ENCODE peak calls at places on chromosomes 3 and 15, in five cellular contexts. G is neuronal stem cell, K is H1, M is trophoblast cell, T is mesenchymal stem cell. J is an unnamed sample.

GRCh38 chr3:121481116-121481895 is 64.5 kb downstream of the POLQ start:
- DNase-seq in T (peak), M (no peak), K (no peak), G (no peak), J (no peak)

GRCh38 chr15:30992073-30992363 is 590 bp upstream of the MTMR10 start:
- DNase-seq in M (peak), G (no peak), T (no peak), K (no peak), J (no peak)

GRCh38 chr3:72791132-72791531 is 57.1 kb downstream of the SHQ1 start:
- DNase-seq in M (no peak), T (no peak), G (no peak), K (no peak), J (no peak)

GRCh38 chr3:136840252-136840651 is 21.3 kb downstream of the SLC35G2 start:
- DNase-seq in G (no peak), T (no peak), K (no peak), M (no peak), J (no peak)

GRCh38 chr3:65919841-65920240 is 118.9 kb downstream of the MAGI1 start:
- DNase-seq in K (no peak), M (no peak), G (no peak), T (peak), J (no peak)

GRCh38 chr3:197482001-197482400 is 73.8 kb downstream of the BDH1 start:
- DNase-seq in T (peak), G (no peak), M (no peak), K (no peak), J (no peak)

GRCh38 chr3:19147905-19148767 is at the start of gene KCNH8:
- DNase-seq in T (no peak), M (no peak), G (peak), K (peak), J (peak)

GRCh38 chr3:128215290-128215689 is 62.0 kb downstream of the EEFSEC start:
- DNase-seq in K (no peak), T (no peak), G (no peak), M (no peak), J (no peak)

GRCh38 chr3:62558549-62559112 is 185.3 kb upstream of the FEZF2 start:
- DNase-seq in M (peak), T (peak), K (peak), G (peak), J (peak)

GRCh38 chr15:78093242-78094020 is 1.1 kb downstream of the SH2D7 start:
- DNase-seq in K (no peak), G (no peak), T (peak), M (no peak), J (no peak)

GRCh38 chr15:95169701-95170459 is 938.5 kb downstream of the MCTP2 start:
- DNase-seq in G (no peak), K (no peak), M (no peak), T (no peak), J (no peak)

GRCh38 chr15:22267761-22268160 is 187.4 kb downstream of the OR4M2 start:
- DNase-seq in T (no peak), G (no peak), K (no peak), M (no peak), J (no peak)

GRCh38 chr15:75776075-75776443 is 63.4 kb upstream of the CSPG4 start:
- DNase-seq in K (no peak), M (no peak), T (peak), G (no peak), J (no peak)

GRCh38 chr3:187677604-187678003 is 7.4 kb upstream of the SST start:
- DNase-seq in M (no peak), T (no peak), K (no peak), G (no peak), J (no peak)

GRCh38 chr3:140093742-140094141 is 158.8 kb downstream of the CLSTN2 start:
- DNase-seq in M (no peak), T (no peak), G (no peak), K (no peak), J (no peak)

GRCh38 chr15:72728821-72729220 is 42.8 kb downstream of the BBS4 start:
- DNase-seq in K (no peak), T (no peak), G (no peak), M (no peak), J (no peak)

GRCh38 chr3:127908202-127908601 is 6.8 kb upstream of the KBTBD12 start:
- DNase-seq in M (no peak), T (no peak), G (no peak), K (no peak), J (no peak)

GRCh38 chr15:81295466-81296145 is 28.3 kb downstream of the STARD5 start:
- DNase-seq in G (no peak), T (no peak), K (no peak), M (no peak), J (no peak)

GRCh38 chr3:197597335-197597734 is 41.6 kb upstream of the BDH1 start:
- DNase-seq in M (no peak), K (no peak), T (no peak), G (no peak), J (no peak)

GRCh38 chr15:84079885-84080777 is 155.4 kb upstream of the GOLGA6L4 start:
- DNase-seq in K (peak), G (peak), T (peak), M (no peak), J (peak)

GRCh38 chr3:194397757-194398312 is 1.2 kb downstream of the GP5 start:
- DNase-seq in G (no peak), M (no peak), K (no peak), T (no peak), J (peak)

GRCh38 chr3:153379516-153379915 is 217.5 kb downstream of the RAP2B start:
- DNase-seq in T (no peak), G (no peak), K (no peak), M (no peak), J (no peak)

GRCh38 chr3:17672506-17672905 is 69.9 kb downstream of the TBC1D5 start:
- DNase-seq in G (no peak), K (no peak), M (no peak), T (no peak), J (no peak)

GRCh38 chr3:185631508-185632206 is 45.6 kb downstream of the SENP2 start:
- DNase-seq in T (peak), M (no peak), G (no peak), K (no peak), J (no peak)

GRCh38 chr3:38117163-38117716 is 19.7 kb downstream of the ACAA1 start:
- DNase-seq in G (no peak), T (no peak), M (no peak), K (no peak), J (no peak)

DNA sequence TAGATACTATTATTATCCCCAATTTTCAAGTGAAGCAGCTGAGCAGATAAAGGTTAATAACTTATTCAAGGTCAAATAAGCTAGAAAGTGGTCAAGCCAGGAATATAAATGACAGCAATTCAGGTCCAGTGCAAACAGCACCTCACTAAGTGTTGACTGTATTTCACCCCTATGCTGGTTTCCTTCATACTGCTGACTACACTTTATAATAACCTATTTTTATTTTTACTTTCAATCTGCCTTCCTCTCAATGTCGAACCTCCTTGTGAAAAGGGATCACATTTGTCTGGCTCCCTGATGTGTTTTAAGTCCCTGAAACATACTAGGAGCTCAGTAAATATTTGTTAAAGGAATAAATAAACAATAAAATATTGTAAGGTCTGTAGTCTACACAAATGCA is 146.1 kb downstream of the NAALADL2 start:
- DNase-seq in K (no peak), G (no peak), M (no peak), T (peak), J (no peak)
- H2BK12ac ChIP-seq in K (no peak), G (no peak), M (no peak), T (no peak), J (no peak)

DNA sequence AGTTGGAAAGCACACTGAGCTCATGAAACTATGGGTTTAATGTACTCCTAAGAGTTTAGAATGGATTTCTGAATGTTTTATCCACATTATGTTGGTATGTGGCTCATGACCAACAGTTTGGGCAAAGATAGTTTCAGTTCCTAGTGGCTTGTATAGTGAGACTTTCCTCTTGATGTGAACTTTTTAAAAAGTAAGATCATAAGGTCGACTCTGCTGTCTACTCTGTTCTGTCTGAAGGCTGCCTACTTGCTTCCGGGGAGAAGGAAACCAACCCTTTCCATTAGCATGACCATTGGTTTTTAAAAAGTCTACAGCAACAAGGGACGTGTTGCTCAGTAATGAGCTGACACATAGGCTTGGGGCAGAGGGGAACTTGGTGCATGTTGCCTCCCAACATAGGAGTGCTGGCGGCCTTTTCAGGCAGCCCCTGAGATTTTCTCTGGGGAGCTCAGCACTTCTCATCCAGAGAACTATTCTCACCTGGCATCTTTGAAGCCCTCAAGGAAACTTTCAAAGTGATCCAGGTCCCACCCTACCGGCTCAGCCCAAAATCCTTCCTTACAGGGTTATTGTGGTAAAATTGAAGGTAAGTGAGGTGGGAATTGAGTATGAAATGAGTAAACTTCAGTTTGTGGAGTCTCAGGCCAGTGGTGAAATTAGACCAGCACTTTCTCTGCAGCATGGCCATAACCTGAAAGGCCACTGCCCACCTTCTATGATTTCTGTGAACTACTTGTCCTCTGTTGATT is 30.7 kb downstream of the PSMD6 start:
- DNase-seq in G (no peak), K (no peak), T (no peak), M (no peak), J (no peak)
- H2BK12ac ChIP-seq in G (no peak), K (no peak), T (no peak), M (no peak), J (no peak)

DNA sequence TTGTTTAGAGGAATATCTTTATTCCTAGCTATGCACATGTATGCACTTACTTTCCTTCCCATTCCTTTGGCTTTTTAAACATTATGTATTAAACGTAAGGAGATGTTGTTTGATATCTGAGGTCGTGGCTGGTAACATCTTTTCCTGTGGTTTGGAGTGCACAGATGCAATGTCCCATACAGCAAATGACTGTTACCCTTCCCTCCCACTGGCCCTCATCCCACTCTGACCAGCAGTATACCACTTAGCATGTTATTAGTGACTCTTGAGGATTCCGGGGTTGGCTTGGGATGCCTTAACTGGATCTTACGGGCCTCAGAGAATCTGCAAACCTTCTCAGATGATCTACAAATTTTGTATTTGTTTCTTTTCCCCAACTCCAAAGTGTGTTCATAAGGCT is 34.5 kb downstream of the TGFBR2 start:
- DNase-seq in M (no peak), K (no peak), T (no peak), G (no peak), J (no peak)
- H2BK12ac ChIP-seq in M (no peak), K (no peak), T (no peak), G (no peak), J (no peak)

DNA sequence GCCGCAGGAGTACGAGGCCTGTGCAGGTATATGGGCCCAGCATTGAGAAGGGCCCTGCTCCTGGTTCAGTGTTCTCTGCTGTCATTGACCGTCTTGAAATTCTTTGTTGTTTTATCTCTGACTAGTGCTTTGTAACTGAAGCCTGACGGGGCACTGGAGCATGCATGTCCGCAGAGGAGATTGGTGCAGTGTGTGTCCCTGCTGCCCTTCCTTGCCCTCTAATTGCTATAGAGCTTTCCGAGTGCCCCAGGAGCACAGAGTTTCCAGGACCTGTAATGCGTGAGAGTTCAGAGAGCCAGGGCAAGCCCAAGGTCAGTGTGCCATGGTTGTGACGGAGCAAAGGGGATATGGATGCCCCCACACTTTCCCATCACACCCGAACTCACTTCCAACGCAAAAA is 174.3 kb upstream of the UBE3A start:
- DNase-seq in T (no peak), M (no peak), K (no peak), G (no peak), J (no peak)
- H2BK12ac ChIP-seq in T (no peak), M (no peak), K (no peak), G (peak), J (no peak)

DNA sequence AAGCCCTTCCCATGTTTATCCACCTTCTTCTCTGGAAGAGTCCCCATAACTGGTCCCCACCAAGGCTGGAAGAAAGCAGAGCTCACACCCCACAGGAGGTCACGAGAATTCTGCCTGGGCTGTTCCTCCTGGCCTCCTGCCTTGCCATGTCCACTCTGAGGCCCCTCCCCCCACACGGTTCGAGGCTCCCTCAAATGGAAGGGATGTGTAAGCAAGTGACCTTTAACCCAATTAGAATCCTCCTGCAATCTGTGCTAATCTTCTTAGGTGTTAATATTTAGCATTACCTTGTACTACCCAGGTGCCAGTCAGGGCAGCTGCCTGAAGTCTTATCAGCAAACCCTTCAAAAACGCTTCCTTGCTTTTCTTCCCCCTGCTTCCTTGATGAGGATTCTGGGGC is 32.4 kb upstream of the DYNC1LI1 start:
- DNase-seq in G (no peak), M (no peak), K (no peak), T (no peak), J (no peak)
- H2BK12ac ChIP-seq in G (no peak), M (no peak), K (no peak), T (no peak), J (no peak)

J was measured in H9.